ENCODE peak calls at places on chromosomes 13 and 19, in six cellular contexts. S is endothelial cell of umbilical vein, H is HCT116, V is breast epithelium, I is prostate gland, K is spleen. R is an unnamed sample.

GRCh38 chr13:51269039-51269438 is 46.8 kb downstream of the FAM124A start:
- DNase-seq in S (no peak), H (no peak), V (no peak), I (no peak), K (no peak), R (no peak)

GRCh38 chr13:97257800-97258799 is 36.0 kb downstream of the MBNL2 start:
- DNase-seq in S (peak; percentile 98), H (peak; percentile 93), V (no peak), I (no peak), K (no peak), R (no peak)

GRCh38 chr13:84670245-84670644 is 788.0 kb upstream of the SLITRK1 start:
- DNase-seq in S (no peak), H (no peak), V (no peak), I (no peak), K (no peak), R (no peak)

GRCh38 chr13:93233997-93234416 is 7.4 kb downstream of the GPC6 start:
- DNase-seq in S (no peak), H (no peak), V (no peak), I (no peak), K (no peak), R (no peak)

GRCh38 chr19:2611483-2612464 is 90.7 kb downstream of the GNG7 start:
- DNase-seq in S (no peak), H (no peak), V (no peak), I (no peak), K (no peak), R (no peak)

GRCh38 chr13:79989251-79989661 is 351.7 kb downstream of the SPRY2 start:
- DNase-seq in S (no peak), H (no peak), V (no peak), I (no peak), K (no peak), R (no peak)

GRCh38 chr19:18850560-18851375 is 19.0 kb downstream of the UPF1 start:
- DNase-seq in S (peak; percentile 31), H (no peak), V (no peak), I (no peak), K (peak; percentile 84), R (no peak)

GRCh38 chr19:52901842-52902241 is 4.4 kb upstream of the ZNF320 start:
- DNase-seq in S (no peak), H (no peak), V (no peak), I (no peak), K (no peak), R (no peak)

GRCh38 chr13:32134241-32134801 is 102.7 kb downstream of the FRY start:
- DNase-seq in S (no peak), H (no peak), V (no peak), I (no peak), K (no peak), R (no peak)

GRCh38 chr13:86731987-86732386 is 932.8 kb upstream of the SLITRK6 start:
- DNase-seq in S (no peak), H (no peak), V (no peak), I (no peak), K (no peak), R (no peak)

GRCh38 chr13:23427342-23428182 is 5.9 kb downstream of the SACS start:
- DNase-seq in S (peak; percentile 96), H (no peak), V (no peak), I (peak; percentile 70), K (no peak), R (no peak)

GRCh38 chr19:55340784-55341147 is 1.1 kb downstream of the KMT5C start:
- DNase-seq in S (peak; percentile 17), H (no peak), V (no peak), I (no peak), K (peak; percentile 83), R (no peak)

GRCh38 chr13:92187378-92187989 is 789.1 kb downstream of the GPC5 start:
- DNase-seq in S (peak; percentile 10), H (no peak), V (no peak), I (peak; percentile 12), K (no peak), R (peak; percentile 26)

GRCh38 chr19:16155128-16155527 is 11.6 kb downstream of the HSH2D start:
- DNase-seq in S (no peak), H (no peak), V (no peak), I (no peak), K (no peak), R (no peak)

GRCh38 chr19:30355586-30355985 is 16.6 kb upstream of the ZNF536 start:
- DNase-seq in S (no peak), H (no peak), V (peak; percentile 20), I (no peak), K (no peak), R (no peak)

GRCh38 chr19:7969560-7969949 is 26.1 kb upstream of the TIMM44 start:
- DNase-seq in S (no peak), H (no peak), V (no peak), I (no peak), K (no peak), R (no peak)

GRCh38 chr13:20359335-20359734 is 127.2 kb upstream of the GJB6 start:
- DNase-seq in S (no peak), H (peak; percentile 6), V (no peak), I (no peak), K (no peak), R (no peak)

GRCh38 chr13:20505405-20506366 is 20.0 kb downstream of the CRYL1 start:
- DNase-seq in S (peak; percentile 60), H (no peak), V (no peak), I (no peak), K (no peak), R (no peak)

GRCh38 chr19:34118879-34119748 is 53.2 kb upstream of the LSM14A start:
- DNase-seq in S (no peak), H (no peak), V (no peak), I (no peak), K (no peak), R (no peak)

GRCh38 chr13:50127726-50128291 is 112.6 kb downstream of the KCNRG start:
- DNase-seq in S (no peak), H (no peak), V (no peak), I (no peak), K (peak; percentile 79), R (no peak)

DNA sequence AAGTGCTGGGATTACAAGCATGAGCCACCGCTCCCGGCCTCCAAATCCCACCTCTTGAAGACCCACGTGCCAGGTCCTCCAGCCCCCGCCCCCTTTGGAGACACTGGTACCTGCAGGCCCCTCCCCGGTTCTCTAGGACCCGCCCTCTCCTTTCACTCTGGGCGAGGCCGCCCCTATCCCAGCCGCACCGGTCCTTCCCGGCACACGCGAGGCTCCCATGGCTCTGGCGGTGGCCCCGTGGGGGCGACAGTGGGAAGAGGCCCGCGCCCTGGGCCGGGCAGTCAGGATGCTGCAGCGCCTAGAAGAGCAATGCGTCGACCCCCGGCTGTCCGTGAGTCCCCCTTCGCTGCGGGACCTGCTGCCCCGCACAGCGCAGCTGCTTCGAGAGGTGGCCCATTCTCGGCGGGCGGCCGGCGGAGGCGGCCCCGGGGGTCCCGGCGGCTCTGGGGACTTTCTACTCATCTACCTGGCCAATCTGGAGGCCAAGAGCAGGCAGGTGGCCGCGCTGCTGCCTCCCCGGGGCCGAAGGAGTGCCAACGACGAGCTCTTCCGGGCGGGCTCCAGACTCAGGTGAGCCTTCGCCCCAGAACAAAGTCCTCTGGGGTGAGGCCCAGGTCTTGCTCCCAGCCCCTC is at the start of gene CBLC:
- DNase-seq in S (no peak), H (peak; percentile 94), V (peak; percentile 89), I (peak; percentile 88), K (no peak), R (no peak)
- TF ChIP-seq POLR2AphosphoS5 in S (no peak), H (peak; percentile 92), V (no peak), I (peak; percentile 88), K (no peak), R (no peak)

GRCh38 chr19:45526143-45526542 is 18.9 kb downstream of the VASP start:
- DNase-seq in S (peak; percentile 57), H (no peak), V (no peak), I (peak; percentile 42), K (no peak), R (no peak)

GRCh38 chr19:45526971-45527370 is 19.7 kb downstream of the VASP start:
- DNase-seq in S (no peak), H (no peak), V (no peak), I (no peak), K (no peak), R (no peak)

GRCh38 chr19:45528744-45529453 is 21.6 kb downstream of the VASP start:
- DNase-seq in S (no peak), H (no peak), V (peak; percentile 69), I (peak; percentile 74), K (no peak), R (no peak)

GRCh38 chr19:45528149-45528743 is 21.0 kb downstream of the VASP start:
- DNase-seq in S (no peak), H (no peak), V (no peak), I (peak; percentile 44), K (no peak), R (no peak)

DNA sequence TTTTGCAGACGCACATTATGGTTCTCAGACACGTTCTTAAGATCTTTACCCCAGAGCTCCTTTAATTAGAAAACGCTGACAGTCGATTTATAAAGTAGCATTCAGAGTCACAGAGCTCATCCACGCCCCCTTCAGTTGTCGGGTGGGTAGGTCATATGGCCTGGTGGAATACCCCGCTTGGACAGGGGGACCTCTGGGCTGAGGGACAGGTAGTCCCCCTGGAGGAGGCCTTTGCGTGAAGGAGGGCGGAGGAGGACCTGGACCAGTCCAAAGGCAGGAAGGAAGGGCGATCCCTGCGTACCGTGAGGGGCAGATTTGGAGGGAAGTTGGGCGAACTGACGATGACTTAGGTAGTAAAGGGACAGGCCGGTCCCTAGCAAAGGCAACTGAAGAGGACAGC is 20.5 kb downstream of the VASP start:
- DNase-seq in S (no peak), H (no peak), V (no peak), I (no peak), K (no peak), R (no peak)
- TF ChIP-seq CTCF in S (no peak), H (no peak), V (no peak), I (no peak), K (no peak), R (no peak)

GRCh38 chr13:33185853-33186252 is 99.7 kb downstream of the STARD13 start:
- DNase-seq in S (peak; percentile 60), H (no peak), V (no peak), I (no peak), K (no peak), R (no peak)

GRCh38 chr13:33182729-33183128 is 102.8 kb downstream of the STARD13 start:
- DNase-seq in S (no peak), H (no peak), V (no peak), I (no peak), K (no peak), R (no peak)

GRCh38 chr13:33184131-33184485 is 101.4 kb downstream of the STARD13 start:
- DNase-seq in S (no peak), H (no peak), V (no peak), I (no peak), K (no peak), R (no peak)

GRCh38 chr13:33183431-33184130 is 102.0 kb downstream of the STARD13 start:
- DNase-seq in S (no peak), H (no peak), V (no peak), I (no peak), K (no peak), R (no peak)

DNA sequence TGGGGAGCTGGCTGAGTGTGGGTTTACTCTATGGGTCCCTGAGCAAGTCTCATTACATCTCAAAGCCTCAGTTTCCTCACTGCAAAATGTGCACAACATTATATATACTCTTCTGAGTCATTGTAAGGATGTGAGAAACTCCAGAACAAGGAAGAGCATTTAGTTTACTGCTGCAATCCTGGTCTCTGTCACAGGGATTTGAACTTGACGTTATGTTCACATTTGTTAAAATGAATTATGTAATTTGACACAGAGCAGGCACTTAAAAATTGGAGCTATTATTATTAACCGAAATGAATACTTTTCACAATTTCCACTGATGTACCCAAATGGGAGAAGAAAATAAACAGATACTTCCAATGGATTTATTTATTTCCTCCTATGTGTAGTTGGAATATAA is 101.0 kb downstream of the STARD13 start:
- DNase-seq in S (no peak), H (no peak), V (no peak), I (no peak), K (no peak), R (no peak)
- TF ChIP-seq POLR2AphosphoS5 in S (no peak), H (no peak), V (no peak), I (no peak), K (no peak), R (no peak)

GRCh38 chr19:48507911-48508439 is 3.7 kb downstream of the LMTK3 start:
- DNase-seq in S (no peak), H (no peak), V (no peak), I (no peak), K (no peak), R (no peak)
- TF ChIP-seq CTCF in S (no peak), H (no peak), V (no peak), I (no peak), K (no peak), R (no peak)